ENCODE peak calls at places on chromosomes 6 and 20, in nine cellular contexts. M is heart left ventricle, P is kidney, X is fibroblast of pulmonary artery, B is fibroblast of villous mesenchyme, J is brain microvascular endothelial cell, H is Peyer's patch, Z is mucosa of descending colon, Y is lung. N is an unnamed sample.

GRCh38 chr6:146847426-146847825 is 248.7 kb downstream of the ADGB start:
- DNase-seq in M (no peak), P (no peak), X (peak), B (peak), J (peak), H (no peak), Z (no peak), Y (no peak), N (peak)

GRCh38 chr6:129648819-129649491 is 61.0 kb downstream of the ARHGAP18 start:
- DNase-seq in M (no peak), P (no peak), X (no peak), B (no peak), J (no peak), H (no peak), Z (no peak), Y (no peak), N (no peak)

GRCh38 chr6:154447929-154448328 is 62.6 kb downstream of the CNKSR3 start:
- DNase-seq in M (no peak), P (no peak), X (peak), B (peak), J (peak), H (no peak), Z (no peak), Y (no peak), N (peak)

GRCh38 chr6:131382646-131383045 is 190.4 kb upstream of the ARG1 start:
- DNase-seq in M (no peak), P (no peak), X (no peak), B (no peak), J (no peak), H (no peak), Z (no peak), Y (no peak), N (no peak)

GRCh38 chr6:14272111-14273085 is 154.8 kb downstream of the CD83 start:
- DNase-seq in M (no peak), P (no peak), X (peak), B (no peak), J (peak), H (no peak), Z (no peak), Y (no peak), N (peak)

GRCh38 chr6:7725849-7726415 is at the start of gene BMP6:
- DNase-seq in M (peak), P (peak), X (peak), B (peak), J (peak), H (peak), Z (peak), Y (peak), N (peak)

GRCh38 chr6:121951918-121952379 is 447.5 kb upstream of the HSF2 start:
- DNase-seq in M (no peak), P (no peak), X (peak), B (peak), J (peak), H (no peak), Z (no peak), Y (no peak), N (peak)

GRCh38 chr6:154590770-154591169 is 80.3 kb upstream of the CNKSR3 start:
- DNase-seq in M (no peak), P (no peak), X (no peak), B (no peak), J (no peak), H (no peak), Z (peak), Y (peak), N (no peak)

GRCh38 chr6:143592335-143592734 is 80.8 kb upstream of the FUCA2 start:
- DNase-seq in M (no peak), P (no peak), X (no peak), B (peak), J (no peak), H (no peak), Z (peak), Y (no peak), N (peak)

GRCh38 chr20:46161921-46162320 is 43.8 kb downstream of the CD40 start:
- DNase-seq in M (no peak), P (no peak), X (no peak), B (no peak), J (no peak), H (no peak), Z (no peak), Y (no peak), N (no peak)

GRCh38 chr6:49453221-49453620 is 9.8 kb downstream of the MMUT start:
- DNase-seq in M (no peak), P (no peak), X (peak), B (peak), J (no peak), H (no peak), Z (no peak), Y (no peak), N (no peak)

GRCh38 chr6:96649926-96650325 is 87.0 kb downstream of the FHL5 start:
- DNase-seq in M (no peak), P (no peak), X (no peak), B (no peak), J (no peak), H (no peak), Z (no peak), Y (no peak), N (no peak)

GRCh38 chr20:63309261-63310071 is 16.5 kb downstream of the COL20A1 start:
- DNase-seq in M (no peak), P (no peak), X (peak), B (peak), J (no peak), H (no peak), Z (peak), Y (no peak), N (peak)

GRCh38 chr6:40444811-40445210 is 142.4 kb downstream of the LRFN2 start:
- DNase-seq in M (no peak), P (no peak), X (no peak), B (no peak), J (no peak), H (no peak), Z (peak), Y (no peak), N (peak)

GRCh38 chr6:16184554-16184953 is 53.8 kb upstream of the GMPR start:
- DNase-seq in M (no peak), P (no peak), X (no peak), B (no peak), J (no peak), H (no peak), Z (no peak), Y (no peak), N (no peak)

GRCh38 chr6:105014954-105015353 is 58.0 kb downstream of the LIN28B start:
- DNase-seq in M (no peak), P (no peak), X (no peak), B (no peak), J (no peak), H (no peak), Z (no peak), Y (no peak), N (no peak)

GRCh38 chr20:4068708-4069107 is 53.4 kb upstream of the RNF24 start:
- DNase-seq in M (no peak), P (peak), X (peak), B (peak), J (no peak), H (no peak), Z (no peak), Y (no peak), N (peak)

GRCh38 chr20:41881466-41882046 is 263.4 kb upstream of the CHD6 start:
- DNase-seq in M (no peak), P (no peak), X (no peak), B (no peak), J (no peak), H (no peak), Z (no peak), Y (no peak), N (no peak)

GRCh38 chr20:2260250-2260649 is 35.6 kb upstream of the TGM3 start:
- DNase-seq in M (no peak), P (no peak), X (no peak), B (no peak), J (no peak), H (peak), Z (no peak), Y (no peak), N (no peak)

GRCh38 chr20:23928788-23929187 is 49.2 kb upstream of the CST5 start:
- DNase-seq in M (no peak), P (no peak), X (no peak), B (no peak), J (no peak), H (no peak), Z (no peak), Y (no peak), N (no peak)

GRCh38 chr6:17505767-17506280 is 94.3 kb upstream of the FAM8A1 start:
- DNase-seq in M (no peak), P (no peak), X (peak), B (peak), J (peak), H (no peak), Z (no peak), Y (no peak), N (peak)

GRCh38 chr20:49768204-49769124 is 44.2 kb upstream of the SLC9A8 start:
- DNase-seq in M (peak), P (no peak), X (peak), B (peak), J (peak), H (no peak), Z (no peak), Y (peak), N (peak)

GRCh38 chr20:31494131-31494530 is 19.0 kb downstream of the REM1 start:
- DNase-seq in M (no peak), P (no peak), X (peak), B (peak), J (no peak), H (no peak), Z (peak), Y (no peak), N (peak)

GRCh38 chr6:81753709-81754678 is 1.5 kb upstream of the TENT5A start:
- DNase-seq in M (peak), P (peak), X (peak), B (peak), J (peak), H (peak), Z (peak), Y (peak), N (peak)

GRCh38 chr20:40010483-40010882 is 678.6 kb downstream of the MAFB start:
- DNase-seq in M (no peak), P (peak), X (no peak), B (no peak), J (no peak), H (no peak), Z (no peak), Y (no peak), N (peak)

GRCh38 chr20:59662161-59662560 is 57.8 kb downstream of the PHACTR3 start:
- DNase-seq in M (no peak), P (no peak), X (no peak), B (no peak), J (no peak), H (no peak), Z (no peak), Y (peak), N (no peak)

GRCh38 chr20:23192469-23192868 is 106.3 kb upstream of the CD93 start:
- DNase-seq in M (no peak), P (no peak), X (no peak), B (no peak), J (no peak), H (no peak), Z (no peak), Y (no peak), N (no peak)

GRCh38 chr6:154868143-154868594 is 126.9 kb upstream of the TIAM2 start:
- DNase-seq in M (no peak), P (no peak), X (peak), B (peak), J (peak), H (no peak), Z (no peak), Y (no peak), N (peak)

GRCh38 chr6:119720160-119720559 is 370.6 kb upstream of the MAN1A1 start:
- DNase-seq in M (no peak), P (no peak), X (peak), B (peak), J (no peak), H (no peak), Z (no peak), Y (no peak), N (peak)

GRCh38 chr6:21593927-21594421 is 423 bp downstream of the SOX4 start:
- DNase-seq in M (peak), P (no peak), X (peak), B (peak), J (peak), H (no peak), Z (peak), Y (no peak), N (peak)

GRCh38 chr6:75296811-75297779 is 12.5 kb upstream of the TMEM30A start:
- DNase-seq in M (no peak), P (no peak), X (peak), B (peak), J (no peak), H (no peak), Z (no peak), Y (no peak), N (peak)

GRCh38 chr6:74867286-74867685 is 338.6 kb downstream of the COL12A1 start:
- DNase-seq in M (no peak), P (no peak), X (no peak), B (no peak), J (no peak), H (no peak), Z (no peak), Y (no peak), N (no peak)

GRCh38 chr6:14922706-14923105 is 323.2 kb upstream of the JARID2 start:
- DNase-seq in M (no peak), P (no peak), X (no peak), B (no peak), J (no peak), H (no peak), Z (no peak), Y (no peak), N (no peak)

GRCh38 chr6:33164176-33164575 is 28.1 kb downstream of the COL11A2 start:
- DNase-seq in M (no peak), P (no peak), X (no peak), B (no peak), J (no peak), H (no peak), Z (no peak), Y (no peak), N (no peak)

GRCh38 chr20:62924567-62925419 is 1.5 kb downstream of the DIDO1 start:
- DNase-seq in M (no peak), P (no peak), X (peak), B (peak), J (peak), H (peak), Z (peak), Y (no peak), N (peak)

GRCh38 chr6:127176175-127176574 is 57.7 kb downstream of the RSPO3 start:
- DNase-seq in M (no peak), P (no peak), X (peak), B (peak), J (no peak), H (no peak), Z (no peak), Y (no peak), N (peak)

GRCh38 chr20:50546729-50547314 is 36.6 kb downstream of the PTPN1 start:
- DNase-seq in M (no peak), P (no peak), X (no peak), B (peak), J (no peak), H (no peak), Z (no peak), Y (no peak), N (no peak)

DNA sequence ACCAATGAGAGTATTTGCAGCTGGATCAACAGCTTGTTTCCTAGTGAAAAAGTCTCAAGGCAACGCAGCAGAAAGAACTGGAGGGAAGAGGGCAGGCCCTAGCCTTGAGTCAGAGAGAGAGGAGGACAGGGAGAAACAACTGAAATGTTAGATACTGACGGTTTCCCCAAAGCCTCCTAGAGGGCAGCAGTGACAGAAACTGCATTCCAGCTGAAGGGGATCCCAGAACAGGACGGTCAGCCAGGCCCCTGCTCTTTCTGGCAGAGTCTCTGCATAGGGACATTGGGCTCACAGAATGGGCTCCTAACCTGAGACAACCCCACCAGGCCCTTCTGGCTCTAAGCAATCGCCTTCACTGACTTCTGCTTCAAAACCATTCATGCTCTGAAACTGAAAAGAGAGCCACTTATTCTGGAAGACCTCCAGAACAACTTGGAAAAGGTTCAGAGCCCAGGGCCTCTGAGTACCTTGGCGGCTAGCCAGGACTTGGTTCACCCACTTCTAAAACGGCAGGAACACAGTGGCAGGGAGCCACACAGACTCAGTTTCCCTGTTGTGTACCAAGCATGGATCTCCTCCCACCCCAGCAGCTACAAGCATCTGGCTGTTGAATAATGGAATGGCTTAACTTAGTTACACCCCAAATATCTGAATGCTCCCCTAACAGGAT is 72.9 kb downstream of the PSMB1 start:
- DNase-seq in M (peak), P (no peak), X (peak), B (peak), J (peak), H (no peak), Z (peak), Y (no peak), N (peak)
- TF ChIP-seq CTCF in M (no peak), P (no peak), X (peak), B (peak), J (peak), H (no peak), Z (no peak), Y (no peak), N (peak)

GRCh38 chr6:157236040-157236725 is 87.1 kb downstream of the TMEM242 start:
- DNase-seq in M (no peak), P (peak), X (no peak), B (no peak), J (no peak), H (peak), Z (no peak), Y (no peak), N (no peak)

GRCh38 chr6:157233686-157234085 is 89.6 kb downstream of the TMEM242 start:
- DNase-seq in M (no peak), P (no peak), X (no peak), B (no peak), J (no peak), H (no peak), Z (no peak), Y (no peak), N (no peak)

GRCh38 chr6:157233156-157233555 is 90.2 kb downstream of the TMEM242 start:
- DNase-seq in M (no peak), P (no peak), X (no peak), B (no peak), J (no peak), H (no peak), Z (no peak), Y (no peak), N (no peak)

GRCh38 chr6:157238346-157238745 is 85.0 kb downstream of the TMEM242 start:
- DNase-seq in M (no peak), P (no peak), X (no peak), B (no peak), J (no peak), H (no peak), Z (no peak), Y (no peak), N (no peak)

GRCh38 chr6:157235600-157236039 is 87.7 kb downstream of the TMEM242 start:
- DNase-seq in M (peak), P (peak), X (peak), B (peak), J (peak), H (peak), Z (peak), Y (no peak), N (peak)
- H3K4me3 ChIP-seq in M (peak), P (peak), X (peak), B (peak), J (peak), H (peak), Z (no peak), Y (no peak), N (peak)

DNA sequence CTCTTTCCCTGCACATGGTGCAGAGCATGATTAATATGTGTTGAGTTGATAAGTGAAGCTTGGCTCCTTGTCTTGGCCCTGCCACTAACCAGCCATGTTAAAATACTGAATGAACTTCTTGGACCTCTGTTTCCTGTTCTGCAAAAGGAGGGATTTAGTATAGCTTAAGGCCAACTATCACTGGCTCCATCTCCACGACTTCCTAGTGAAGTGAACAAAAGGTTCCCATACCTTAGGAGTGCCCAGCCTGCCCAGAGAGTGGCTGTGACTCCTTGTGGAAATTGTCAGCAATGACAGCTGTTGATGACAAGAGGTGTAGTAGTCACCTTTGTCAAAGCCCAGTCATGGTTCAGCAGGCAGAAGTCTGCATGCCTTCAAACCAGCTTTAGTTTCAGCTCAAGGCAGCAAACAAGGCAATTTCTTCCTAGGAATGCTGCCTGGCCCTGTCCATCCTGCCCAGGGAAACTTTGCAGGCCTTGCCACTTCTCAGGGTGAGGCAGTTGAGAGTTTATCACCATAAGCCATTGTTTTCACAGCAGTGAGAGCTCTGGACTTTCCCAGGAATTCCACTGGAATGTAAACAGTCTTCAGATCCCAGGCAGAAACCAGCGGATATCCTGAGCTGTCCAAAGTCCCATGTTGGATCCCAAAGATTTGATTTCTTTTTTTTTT is 169.7 kb upstream of the TNFAIP3 start:
- DNase-seq in M (no peak), P (no peak), X (peak), B (peak), J (peak), H (no peak), Z (peak), Y (no peak), N (peak)
- TF ChIP-seq CTCF in M (peak), P (no peak), X (no peak), B (no peak), J (no peak), H (no peak), Z (no peak), Y (no peak), N (no peak)

GRCh38 chr6:135084916-135085269 is 30.3 kb upstream of the HBS1L start:
- DNase-seq in M (no peak), P (no peak), X (no peak), B (no peak), J (no peak), H (no peak), Z (no peak), Y (no peak), N (no peak)

GRCh38 chr6:135087803-135088202 is 33.2 kb upstream of the HBS1L start:
- DNase-seq in M (no peak), P (no peak), X (no peak), B (peak), J (no peak), H (no peak), Z (no peak), Y (no peak), N (peak)

GRCh38 chr6:135087403-135087802 is 32.8 kb upstream of the HBS1L start:
- DNase-seq in M (no peak), P (no peak), X (no peak), B (no peak), J (no peak), H (no peak), Z (no peak), Y (no peak), N (no peak)

GRCh38 chr6:135085700-135086413 is 31.2 kb upstream of the HBS1L start:
- DNase-seq in M (no peak), P (no peak), X (no peak), B (no peak), J (no peak), H (no peak), Z (no peak), Y (no peak), N (no peak)

DNA sequence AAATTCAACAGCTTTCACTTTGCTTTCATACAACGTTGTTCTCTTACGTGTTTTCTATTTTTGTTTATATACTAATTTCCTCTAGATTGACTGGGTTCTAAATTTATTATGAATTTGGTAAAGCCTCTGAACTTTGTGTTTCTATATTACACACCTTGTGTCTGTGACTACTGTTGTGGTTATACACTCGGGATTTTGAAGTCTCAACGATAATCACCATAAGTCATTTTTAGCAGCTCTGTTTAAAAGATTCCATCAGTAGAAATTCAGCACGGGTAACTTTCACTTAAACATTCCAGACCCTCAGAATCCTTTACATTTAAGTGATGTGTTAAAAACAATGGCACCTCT is 31.8 kb upstream of the HBS1L start:
- DNase-seq in M (no peak), P (no peak), X (no peak), B (no peak), J (no peak), H (no peak), Z (no peak), Y (no peak), N (no peak)
- H3K4me3 ChIP-seq in M (no peak), P (no peak), X (no peak), B (no peak), J (no peak), H (no peak), Z (no peak), Y (no peak), N (no peak)